ENCODE peak calls at places on chromosomes 16 and 17, in seven cellular contexts. O is IMR-90, N is neuronal stem cell, E is H9, B is mesenchymal stem cell, M is H1, U is trophoblast cell. X is an unnamed sample.

GRCh38 chr17:28552201-28552999 is at the start of gene UNC119:
- DNase-seq in O (peak), N (peak), E (peak), B (peak), M (no peak), U (peak), X (peak)

GRCh38 chr17:81683584-81684441 is at the start of the genes ARL16 and HGS:
- DNase-seq in O (peak), N (peak), E (peak), B (peak), M (peak), U (peak), X (peak)

GRCh38 chr17:40337351-40337750 is 27.2 kb downstream of the GJD3 start:
- DNase-seq in O (no peak), N (no peak), E (no peak), B (no peak), M (no peak), U (no peak), X (no peak)

GRCh38 chr16:27972500-27972899 is 91.0 kb downstream of the GSG1L start:
- DNase-seq in O (peak), N (peak), E (peak), B (peak), M (no peak), U (peak), X (peak)

GRCh38 chr17:82334622-82335394 is 1.2 kb upstream of the SECTM1 start:
- DNase-seq in O (peak), N (no peak), E (no peak), B (peak), M (no peak), U (no peak), X (no peak)

GRCh38 chr16:23229714-23230113 is 47.2 kb downstream of the SCNN1G start:
- DNase-seq in O (no peak), N (no peak), E (no peak), B (no peak), M (no peak), U (no peak), X (no peak)

GRCh38 chr16:69906838-69907301 is 44.3 kb upstream of the CLEC18A start:
- DNase-seq in O (peak), N (no peak), E (no peak), B (peak), M (no peak), U (peak), X (no peak)

GRCh38 chr16:81591538-81591870 is 146.9 kb downstream of the CMIP start:
- DNase-seq in O (no peak), N (no peak), E (no peak), B (no peak), M (no peak), U (no peak), X (no peak)

GRCh38 chr16:87464691-87465300 is 28.0 kb downstream of the ZCCHC14 start:
- DNase-seq in O (peak), N (no peak), E (no peak), B (peak), M (no peak), U (peak), X (no peak)

GRCh38 chr17:76078859-76079576 is at the start of gene ZACN:
- DNase-seq in O (no peak), N (no peak), E (peak), B (no peak), M (no peak), U (peak), X (no peak)

GRCh38 chr16:84999200-84999599 is 12.1 kb downstream of the ZDHHC7 start:
- DNase-seq in O (peak), N (no peak), E (no peak), B (no peak), M (no peak), U (no peak), X (no peak)

GRCh38 chr16:75506567-75506966 is 11.3 kb upstream of the CHST6 start:
- DNase-seq in O (peak), N (no peak), E (no peak), B (peak), M (no peak), U (peak), X (no peak)

GRCh38 chr16:62597874-62598273 is 561.6 kb upstream of the CDH8 start:
- DNase-seq in O (no peak), N (no peak), E (no peak), B (no peak), M (no peak), U (no peak), X (peak)

GRCh38 chr16:55539049-55539448 is 27.4 kb upstream of the CAPNS2 start:
- DNase-seq in O (peak), N (no peak), E (no peak), B (peak), M (no peak), U (peak), X (no peak)

GRCh38 chr17:58327363-58328194 is 1.0 kb downstream of the TSPOAP1 start:
- DNase-seq in O (no peak), N (no peak), E (no peak), B (no peak), M (no peak), U (peak), X (no peak)

GRCh38 chr17:56112086-56112485 is 41.2 kb upstream of the ANKFN1 start:
- DNase-seq in O (peak), N (no peak), E (no peak), B (no peak), M (no peak), U (no peak), X (no peak)

GRCh38 chr17:64635647-64636305 is 26.3 kb downstream of the SMURF2 start:
- DNase-seq in O (peak), N (no peak), E (no peak), B (peak), M (no peak), U (peak), X (no peak)

GRCh38 chr16:66127459-66128362 is 238.8 kb upstream of the CDH5 start:
- DNase-seq in O (no peak), N (no peak), E (peak), B (no peak), M (no peak), U (no peak), X (no peak)

GRCh38 chr17:2347805-2348685 is 10.7 kb downstream of the SGSM2 start:
- DNase-seq in O (peak), N (peak), E (peak), B (peak), M (peak), U (peak), X (peak)

GRCh38 chr16:71350821-71351557 is 7.5 kb upstream of the CALB2 start:
- DNase-seq in O (no peak), N (no peak), E (peak), B (no peak), M (no peak), U (no peak), X (no peak)

GRCh38 chr17:57136355-57136754 is 51.3 kb downstream of the AKAP1 start:
- DNase-seq in O (no peak), N (no peak), E (peak), B (no peak), M (no peak), U (no peak), X (no peak)

GRCh38 chr17:75822119-75822799 is 21.9 kb downstream of the UNC13D start:
- DNase-seq in O (no peak), N (no peak), E (peak), B (no peak), M (no peak), U (no peak), X (no peak)

GRCh38 chr17:9802294-9802693 is 10.9 kb upstream of the DHRS7C start:
- DNase-seq in O (no peak), N (no peak), E (no peak), B (no peak), M (no peak), U (peak), X (peak)

GRCh38 chr16:1098266-1098991 is 2.4 kb upstream of the C1QTNF8 start:
- DNase-seq in O (no peak), N (no peak), E (no peak), B (no peak), M (no peak), U (no peak), X (no peak)

GRCh38 chr16:64088838-64089237 is 1033.0 kb downstream of the CDH11 start:
- DNase-seq in O (no peak), N (no peak), E (no peak), B (no peak), M (no peak), U (no peak), X (no peak)

GRCh38 chr16:27174007-27174406 is 29.3 kb upstream of the KDM8 start:
- DNase-seq in O (no peak), N (no peak), E (no peak), B (no peak), M (no peak), U (no peak), X (no peak)

GRCh38 chr17:15483416-15483815 is 16.0 kb upstream of the CDRT4 start:
- DNase-seq in O (no peak), N (no peak), E (no peak), B (no peak), M (no peak), U (no peak), X (no peak)

GRCh38 chr16:50627419-50627818 is 53.7 kb downstream of the SNX20 start:
- DNase-seq in O (no peak), N (no peak), E (peak), B (no peak), M (no peak), U (no peak), X (peak)

GRCh38 chr16:70670175-70670574 is 15.7 kb downstream of the MTSS2 start:
- DNase-seq in O (no peak), N (no peak), E (no peak), B (no peak), M (no peak), U (no peak), X (no peak)

GRCh38 chr17:67546578-67547527 is 169.8 kb downstream of the PITPNC1 start:
- DNase-seq in O (peak), N (no peak), E (peak), B (peak), M (no peak), U (no peak), X (peak)

GRCh38 chr16:19980866-19981265 is 92.8 kb downstream of the GPR139 start:
- DNase-seq in O (peak), N (no peak), E (peak), B (no peak), M (no peak), U (peak), X (peak)

GRCh38 chr17:33802349-33803272 is 452.5 kb upstream of the CCL2 start:
- DNase-seq in O (no peak), N (no peak), E (no peak), B (no peak), M (no peak), U (no peak), X (no peak)
- H3K18ac ChIP-seq in O (no peak), N (no peak), E (no peak), B (no peak), M (no peak), U (no peak), X (no peak)

DNA sequence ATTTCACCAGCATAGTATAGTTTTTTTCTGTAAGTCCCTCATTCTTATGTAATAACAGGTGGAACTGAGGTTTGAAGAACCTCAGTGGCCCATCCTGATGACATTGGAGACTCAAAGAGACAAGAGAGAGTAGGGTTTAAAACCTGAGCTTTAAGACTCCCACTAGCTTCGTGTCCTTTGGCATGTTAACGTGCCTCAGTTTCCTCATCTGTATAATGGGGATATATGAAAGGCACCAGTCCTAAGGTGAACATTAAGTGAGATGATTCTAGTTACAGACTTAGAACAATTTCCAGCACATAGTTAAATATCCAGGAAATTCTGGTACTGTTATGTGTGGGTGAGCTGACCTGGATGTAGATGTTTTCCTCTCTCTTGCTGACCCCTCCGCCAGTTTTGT is 173.8 kb downstream of the IRX3 start:
- DNase-seq in O (no peak), N (no peak), E (no peak), B (no peak), M (no peak), U (no peak), X (no peak)
- H2BK5ac ChIP-seq in O (no peak), N (no peak), E (no peak), B (no peak), M (no peak), U (no peak), X (no peak)

GRCh38 chr17:77298811-77299210 is 158.0 kb downstream of the SEC14L1 start:
- DNase-seq in O (no peak), N (no peak), E (no peak), B (no peak), M (no peak), U (no peak), X (peak)
- H3K18ac ChIP-seq in O (no peak), N (no peak), E (no peak), B (no peak), M (no peak), U (no peak), X (no peak)

DNA sequence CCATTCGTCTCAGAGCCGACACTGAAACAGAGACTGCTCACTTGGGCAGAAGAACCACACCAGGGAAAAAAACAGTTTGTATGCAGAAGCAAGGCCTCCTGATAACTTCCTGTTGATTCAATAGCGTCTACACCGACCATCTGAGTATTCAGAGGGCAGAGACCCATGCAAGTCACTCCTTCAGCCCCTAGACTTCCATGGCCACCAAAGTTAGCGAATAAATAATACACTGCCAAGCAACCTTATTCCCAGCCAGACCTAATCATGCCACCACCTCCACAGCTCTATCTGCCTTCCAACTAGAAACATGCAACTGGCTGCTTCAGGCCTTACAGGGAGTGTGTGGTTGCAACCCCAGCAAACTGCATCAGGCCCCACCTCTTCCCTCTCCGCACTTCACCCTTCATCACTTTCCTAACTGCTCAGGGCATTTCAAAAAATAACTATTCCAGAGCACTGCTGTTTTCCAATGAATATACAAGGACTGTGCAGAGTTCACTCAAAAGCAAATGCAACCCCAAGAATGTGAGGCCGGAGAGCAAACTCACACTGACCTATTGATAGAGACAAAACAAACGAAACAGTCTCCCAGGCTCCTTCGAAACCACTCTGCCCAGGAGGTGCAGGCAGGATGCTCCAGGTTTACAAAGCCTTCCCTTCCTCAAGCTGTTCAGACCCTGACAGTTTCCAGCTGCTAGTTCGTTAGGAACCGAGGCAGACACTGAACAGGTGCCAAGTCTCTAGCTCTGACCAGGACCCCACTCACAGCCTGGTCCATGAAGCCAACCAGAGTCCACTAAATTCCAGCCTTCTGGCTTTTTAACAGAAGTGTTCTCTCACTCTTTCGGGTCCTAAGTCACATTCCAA is 3.6 kb downstream of the USP7 start:
- DNase-seq in O (peak), N (no peak), E (no peak), B (peak), M (no peak), U (no peak), X (peak)
- H2BK5ac ChIP-seq in O (no peak), N (no peak), E (no peak), B (no peak), M (peak), U (no peak), X (no peak)